ENCODE peak calls at places on chromosomes 3 and 15, in nine cellular contexts. L is effector memory CD4-positive, alpha-beta T cell; J is DND-41; D is AG04450; R is GM23338; H is left ventricle myocardium inferior; Y is psoas muscle; Q is heart left ventricle; P is CD4-positive, alpha-beta memory T cell. E is an unnamed sample.

GRCh38 chr3:170992854-170993253 is 33.7 kb downstream of the SLC2A2 start:
- DNase-seq in H (no peak), D (no peak), P (no peak), Q (no peak), L (no peak), J (no peak), R (no peak), Y (no peak), E (no peak)

GRCh38 chr15:100525894-100526512 is 2.7 kb downstream of the CERS3 start:
- DNase-seq in Q (peak), H (peak), D (no peak), Y (peak), P (no peak), J (no peak), L (no peak), R (no peak), E (peak)

GRCh38 chr3:152328841-152329240 is 60.1 kb downstream of the MBNL1 start:
- DNase-seq in Y (no peak), J (no peak), D (peak), R (no peak), Q (no peak), L (no peak), P (no peak), H (no peak), E (no peak)

GRCh38 chr3:9396301-9396631 is 1.1 kb upstream of the SETD5 start:
- DNase-seq in H (no peak), D (peak), Y (no peak), R (peak), L (peak), J (peak), P (peak), Q (no peak), E (no peak)

GRCh38 chr3:124969963-124970722 is 35.6 kb upstream of the MUC13 start:
- DNase-seq in H (no peak), P (no peak), R (no peak), Y (no peak), L (no peak), Q (no peak), D (no peak), J (no peak), E (no peak)

GRCh38 chr15:74240897-74241614 is 4.9 kb downstream of the CCDC33 start:
- DNase-seq in P (no peak), D (no peak), H (no peak), Q (no peak), J (no peak), L (no peak), R (no peak), Y (no peak), E (no peak)

GRCh38 chr3:193134895-193135294 is 106.1 kb upstream of the PLAAT1 start:
- DNase-seq in R (no peak), H (no peak), P (no peak), Y (no peak), L (no peak), D (no peak), J (no peak), Q (no peak), E (no peak)

GRCh38 chr3:138940446-138940845 is 6.5 kb downstream of the FOXL2 start:
- DNase-seq in H (no peak), D (no peak), J (no peak), Y (no peak), L (no peak), Q (no peak), R (no peak), P (no peak), E (no peak)

GRCh38 chr15:52261498-52262242 is 33.9 kb downstream of the MYO5C start:
- DNase-seq in D (peak), Q (peak), L (peak), Y (peak), R (peak), H (peak), J (peak), P (peak), E (peak)

GRCh38 chr15:83871808-83872559 is 218.1 kb downstream of the ADAMTSL3 start:
- DNase-seq in D (no peak), P (no peak), Y (no peak), Q (no peak), R (no peak), J (no peak), H (no peak), L (no peak), E (no peak)

GRCh38 chr3:158642474-158643210 is 1.7 kb upstream of the GFM1 start:
- DNase-seq in H (no peak), P (no peak), Q (no peak), D (no peak), L (no peak), J (no peak), R (no peak), Y (no peak), E (no peak)

GRCh38 chr15:101357333-101357732 is 62.3 kb upstream of the SNRPA1 start:
- DNase-seq in P (no peak), L (no peak), H (peak), Y (no peak), D (no peak), R (no peak), Q (no peak), J (no peak), E (no peak)

GRCh38 chr3:159828542-159828943 is 160.1 kb upstream of the IL12A start:
- DNase-seq in Q (no peak), D (no peak), P (no peak), H (no peak), R (peak), L (no peak), Y (no peak), J (no peak), E (no peak)

GRCh38 chr15:33311312-33311971 is 675 bp downstream of the RYR3 start:
- DNase-seq in R (peak), Y (no peak), H (no peak), J (no peak), P (no peak), Q (no peak), L (no peak), D (no peak), E (peak)

GRCh38 chr15:74402873-74403589 is 30.7 kb downstream of the SEMA7A start:
- DNase-seq in L (no peak), J (peak), Y (no peak), R (no peak), Q (no peak), P (peak), D (no peak), H (no peak), E (no peak)

GRCh38 chr3:71690222-71690821 is 34.9 kb downstream of the EIF4E3 start:
- DNase-seq in D (no peak), H (no peak), Y (no peak), J (no peak), R (peak), L (no peak), Q (no peak), P (no peak), E (no peak)

GRCh38 chr3:141338881-141339280 is 29.4 kb upstream of the ZBTB38 start:
- DNase-seq in D (no peak), Y (no peak), P (no peak), R (no peak), Q (no peak), J (no peak), L (no peak), H (no peak), E (no peak)

GRCh38 chr3:143763568-143764162 is 84.6 kb downstream of the SLC9A9 start:
- DNase-seq in J (no peak), L (no peak), P (no peak), H (no peak), Q (no peak), D (no peak), Y (no peak), R (peak), E (no peak)

GRCh38 chr3:101995371-101996046 is 146.2 kb downstream of the NFKBIZ start:
- DNase-seq in Y (no peak), J (no peak), P (no peak), R (no peak), Q (no peak), H (no peak), D (no peak), L (no peak), E (no peak)

GRCh38 chr15:36778516-36778915 is 199.1 kb downstream of the CDIN1 start:
- DNase-seq in R (no peak), Q (no peak), Y (no peak), P (no peak), H (no peak), D (peak), L (no peak), J (no peak), E (no peak)

GRCh38 chr3:127551178-127551577 is 39.4 kb downstream of the TPRA1 start:
- DNase-seq in H (no peak), L (no peak), Q (no peak), Y (no peak), P (no peak), D (no peak), R (no peak), J (no peak), E (no peak)

GRCh38 chr3:102673271-102674115 is 238.7 kb downstream of the ZPLD1 start:
- DNase-seq in Y (peak), D (no peak), Q (peak), H (peak), L (peak), R (peak), P (peak), J (peak), E (peak)

GRCh38 chr15:74426404-74427281 is 7.1 kb downstream of the SEMA7A start:
- DNase-seq in Y (no peak), H (no peak), P (no peak), Q (no peak), L (no peak), D (no peak), J (no peak), R (no peak), E (peak)

GRCh38 chr3:119297169-119297568 is 3.0 kb downstream of the ARHGAP31 start:
- DNase-seq in J (no peak), D (no peak), P (no peak), Q (no peak), R (no peak), Y (no peak), H (peak), L (no peak), E (no peak)

GRCh38 chr3:122921791-122922651 is 105.5 kb downstream of the SEMA5B start:
- DNase-seq in H (no peak), J (no peak), D (no peak), P (no peak), Q (no peak), R (peak), L (no peak), Y (no peak), E (no peak)

GRCh38 chr3:25555695-25556094 is 109.0 kb downstream of the TOP2B start:
- DNase-seq in R (no peak), H (no peak), J (no peak), Y (no peak), Q (no peak), D (no peak), P (no peak), L (no peak), E (no peak)

GRCh38 chr3:50961361-50961760 is 286.6 kb downstream of the DOCK3 start:
- DNase-seq in J (no peak), D (no peak), H (no peak), P (no peak), L (no peak), Q (no peak), R (no peak), Y (no peak), E (no peak)

GRCh38 chr3:25572919-25573385 is 91.8 kb downstream of the TOP2B start:
- DNase-seq in Q (no peak), P (no peak), D (no peak), J (no peak), H (no peak), Y (no peak), L (no peak), R (no peak), E (no peak)

GRCh38 chr3:147408180-147409105 is 722 bp upstream of the ZIC1 start:
- DNase-seq in Q (no peak), R (peak), J (no peak), D (no peak), P (no peak), H (no peak), L (no peak), Y (no peak), E (no peak)

GRCh38 chr15:88299502-88299901 is 43.0 kb upstream of the NTRK3 start:
- DNase-seq in D (no peak), H (no peak), Y (no peak), Q (no peak), R (no peak), P (no peak), L (no peak), J (no peak), E (no peak)

GRCh38 chr3:116000315-116000714 is 377.0 kb downstream of the GAP43 start:
- DNase-seq in P (no peak), H (no peak), D (peak), J (no peak), L (no peak), Y (no peak), R (no peak), Q (no peak), E (no peak)

GRCh38 chr15:41513282-41514227 is at the start of gene LTK:
- DNase-seq in Q (no peak), Y (no peak), P (peak), D (no peak), J (no peak), H (no peak), R (peak), L (peak), E (no peak)

GRCh38 chr3:52529376-52530333 is 4.0 kb downstream of the NT5DC2 start:
- DNase-seq in J (no peak), Y (peak), P (no peak), H (peak), L (no peak), Q (peak), R (no peak), D (no peak), E (no peak)

GRCh38 chr3:28916713-28917499 is 364.0 kb upstream of the RBMS3 start:
- DNase-seq in J (peak), Y (peak), P (no peak), L (no peak), R (peak), H (peak), Q (peak), D (peak), E (no peak)

GRCh38 chr3:110697961-110698360 is 373.7 kb upstream of the NECTIN3 start:
- DNase-seq in J (no peak), Q (no peak), D (no peak), Y (no peak), R (peak), L (no peak), H (no peak), P (no peak), E (no peak)

GRCh38 chr3:194399874-194400411 is 877 bp upstream of the GP5 start:
- DNase-seq in H (no peak), J (peak), P (no peak), Q (no peak), D (no peak), Y (no peak), L (no peak), R (no peak), E (no peak)

GRCh38 chr15:98124576-98124975 is 164.1 kb downstream of the ARRDC4 start:
- DNase-seq in D (no peak), L (no peak), H (no peak), R (no peak), Q (no peak), P (no peak), J (no peak), Y (no peak), E (no peak)

DNA sequence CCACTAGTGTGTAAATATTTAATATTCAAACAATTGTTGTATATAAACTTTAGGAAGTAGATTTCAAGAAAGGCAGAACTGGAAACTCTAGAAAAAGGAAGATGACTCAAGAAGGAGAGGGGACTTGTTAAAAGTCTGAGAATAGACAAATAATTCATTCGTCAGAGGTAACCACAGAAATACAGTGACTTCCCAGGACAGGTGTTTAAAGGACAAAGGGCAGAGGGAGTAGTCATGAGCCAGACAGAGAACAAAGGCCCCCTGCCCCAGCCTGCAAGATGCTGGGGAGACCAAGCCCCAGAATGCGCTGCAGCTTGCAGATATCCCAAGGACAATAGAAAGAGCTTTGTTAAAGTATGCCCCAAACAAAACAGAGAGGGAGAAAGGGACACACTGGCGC is 130.4 kb downstream of the UACA start:
- DNase-seq in Q (no peak), L (no peak), R (peak), Y (no peak), D (no peak), H (no peak), J (no peak), P (no peak), E (no peak)
- H3K27ac ChIP-seq in Q (no peak), L (no peak), R (no peak), Y (no peak), D (no peak), H (no peak), J (no peak), P (no peak), E (no peak)

GRCh38 chr3:36124118-36124796 is 256.0 kb upstream of the STAC start:
- DNase-seq in L (no peak), P (no peak), Y (no peak), R (peak), H (no peak), J (no peak), Q (no peak), D (no peak), E (no peak)
- H3K27ac ChIP-seq in L (no peak), P (no peak), Y (no peak), R (no peak), H (no peak), J (no peak), Q (no peak), D (no peak), E (no peak)

GRCh38 chr3:178778579-178778978 is 242.3 kb downstream of the KCNMB2 start:
- DNase-seq in Q (no peak), H (no peak), L (no peak), J (no peak), D (no peak), R (no peak), P (no peak), Y (no peak), E (no peak)
- H3K27ac ChIP-seq in Q (no peak), H (no peak), L (no peak), J (no peak), D (no peak), R (no peak), P (no peak), Y (no peak), E (no peak)

GRCh38 chr15:78626611-78627010 is 5.8 kb upstream of the CHRNA3 start:
- DNase-seq in Q (no peak), R (no peak), L (no peak), J (no peak), Y (no peak), D (no peak), H (no peak), P (no peak), E (no peak)

GRCh38 chr15:78624651-78625590 is 4.1 kb upstream of the CHRNA3 start:
- DNase-seq in D (no peak), H (no peak), Q (no peak), L (no peak), P (no peak), J (no peak), Y (no peak), R (no peak), E (no peak)

GRCh38 chr15:78621810-78622402 is 1.1 kb upstream of the CHRNA3 start:
- DNase-seq in Y (no peak), Q (no peak), H (no peak), P (no peak), R (no peak), D (no peak), L (no peak), J (peak), E (no peak)

GRCh38 chr15:78625621-78626280 is 5.0 kb upstream of the CHRNA3 start:
- DNase-seq in Y (no peak), D (no peak), P (no peak), L (no peak), J (peak), Q (no peak), R (no peak), H (no peak), E (no peak)

GRCh38 chr15:78623786-78624497 is 3.1 kb upstream of the CHRNA3 start:
- DNase-seq in R (no peak), H (no peak), D (no peak), J (no peak), L (no peak), P (no peak), Y (no peak), Q (no peak), E (no peak)
- H3K27ac ChIP-seq in R (no peak), H (no peak), D (no peak), J (no peak), L (no peak), P (no peak), Y (no peak), Q (no peak), E (no peak)

DNA sequence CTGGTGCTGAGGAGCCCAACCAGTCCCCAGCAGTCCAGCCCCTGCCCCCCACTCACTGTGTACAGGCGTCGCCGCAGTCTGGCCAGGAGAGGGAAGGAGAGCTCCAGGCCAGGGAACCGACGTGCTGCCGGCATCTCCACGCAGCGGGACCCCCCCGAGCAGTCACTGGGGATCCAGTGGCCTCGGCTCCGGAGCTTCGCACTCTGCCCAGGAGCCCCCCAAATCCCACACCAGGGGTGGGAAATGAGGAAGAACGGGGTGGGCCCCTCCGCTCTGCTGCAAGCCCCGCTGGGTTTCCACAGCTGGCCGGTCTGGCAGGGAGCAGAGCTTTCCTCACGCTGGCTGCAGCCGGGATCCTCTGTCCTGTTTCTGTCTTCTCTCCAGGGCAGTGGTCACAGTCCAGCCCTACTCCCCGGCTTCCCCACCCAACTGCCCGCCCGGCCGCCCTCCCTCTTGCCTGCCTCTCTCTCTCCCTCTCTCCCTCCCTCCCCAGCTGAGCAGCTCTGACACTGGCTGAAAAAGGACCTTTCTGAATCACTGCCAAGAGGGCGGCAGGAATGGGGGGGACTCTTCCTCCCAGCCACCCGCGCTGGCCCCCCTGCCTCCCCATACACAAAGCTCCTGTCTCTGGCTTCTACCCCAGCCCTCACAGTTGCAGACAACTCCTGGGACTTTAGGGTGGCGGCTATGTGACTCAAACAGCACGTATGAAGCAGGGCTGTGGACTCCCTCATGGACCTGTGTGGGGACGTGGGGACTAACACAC is 15.8 kb downstream of the TNK2 start:
- DNase-seq in D (no peak), H (peak), P (no peak), L (no peak), R (no peak), Y (peak), Q (peak), J (no peak), E (peak)
- H3K27ac ChIP-seq in D (no peak), H (peak), P (no peak), L (no peak), R (no peak), Y (peak), Q (peak), J (no peak), E (peak)

GRCh38 chr3:55000946-55001345 is 73.1 kb upstream of the LRTM1 start:
- DNase-seq in P (no peak), L (no peak), D (no peak), Q (no peak), J (no peak), Y (no peak), R (no peak), H (no peak), E (no peak)

GRCh38 chr3:54999801-55000200 is 71.9 kb upstream of the LRTM1 start:
- DNase-seq in J (no peak), H (no peak), P (no peak), R (no peak), D (no peak), Q (no peak), L (no peak), Y (no peak), E (no peak)

GRCh38 chr3:55000546-55000945 is 72.7 kb upstream of the LRTM1 start:
- DNase-seq in H (no peak), R (no peak), L (no peak), D (peak), Y (no peak), P (no peak), J (no peak), Q (no peak), E (no peak)

GRCh38 chr3:54999159-54999558 is 71.3 kb upstream of the LRTM1 start:
- DNase-seq in R (peak), H (no peak), Y (no peak), L (no peak), Q (no peak), P (no peak), J (no peak), D (peak), E (no peak)

GRCh38 chr3:55002416-55002930 is 74.6 kb upstream of the LRTM1 start:
- DNase-seq in R (no peak), D (no peak), P (no peak), H (no peak), J (no peak), L (no peak), Q (no peak), Y (no peak), E (no peak)
- H3K27ac ChIP-seq in R (no peak), D (no peak), P (no peak), H (no peak), J (no peak), L (no peak), Q (no peak), Y (no peak), E (no peak)

E was measured in substantia nigra.